ENCODE peak calls at places on chromosomes 3 and 15, in five cellular contexts. C is fibroblast of lung; E is upper lobe of right lung; L is CD4-positive, alpha-beta T cell; O is HL-60. P is an unnamed sample.

GRCh38 chr15:101086394-101087171 is 165.3 kb downstream of the CHSY1 start:
- DNase-seq in E (no peak), C (no peak), O (peak; percentile 28), L (no peak), P (no peak)

GRCh38 chr3:53753518-53754183 is 92.6 kb downstream of the CHDH start:
- DNase-seq in C (no peak), O (no peak), L (no peak), E (no peak), P (no peak)

GRCh38 chr15:26561130-26561529 is 211.7 kb downstream of the GABRB3 start:
- DNase-seq in C (no peak), O (no peak), L (no peak), E (no peak), P (no peak)

GRCh38 chr3:168117853-168118313 is 22.2 kb upstream of the GOLIM4 start:
- DNase-seq in O (no peak), L (no peak), C (peak; percentile 41), E (no peak), P (no peak)

GRCh38 chr15:68553994-68554715 is 24.6 kb upstream of the CORO2B start:
- DNase-seq in C (peak; percentile 39), O (no peak), L (peak; percentile 18), E (no peak), P (peak; percentile 85)

GRCh38 chr3:72245183-72245811 is 460.3 kb upstream of the PROK2 start:
- DNase-seq in C (no peak), L (no peak), E (no peak), O (no peak), P (no peak)

GRCh38 chr15:99983171-99983891 is 250.1 kb upstream of the LYSMD4 start:
- DNase-seq in O (no peak), L (no peak), E (no peak), C (peak; percentile 35), P (no peak)

GRCh38 chr3:127413318-127413673 is 125.5 kb upstream of the PRR20G start:
- DNase-seq in C (no peak), E (no peak), L (no peak), O (no peak), P (no peak)

GRCh38 chr15:82294061-82294690 is 31.6 kb downstream of the SAXO2 start:
- DNase-seq in C (no peak), L (no peak), E (peak; percentile 23), O (no peak), P (no peak)

GRCh38 chr15:94791008-94791407 is 559.6 kb downstream of the MCTP2 start:
- DNase-seq in O (no peak), L (no peak), C (peak; percentile 41), E (no peak), P (no peak)

GRCh38 chr3:60177726-60178125 is 1073.5 kb downstream of the FHIT start:
- DNase-seq in L (no peak), E (no peak), C (no peak), O (no peak), P (no peak)

GRCh38 chr15:35886765-35887164 is 340.8 kb upstream of the DPH6 start:
- DNase-seq in L (no peak), O (no peak), E (no peak), C (peak; percentile 50), P (no peak)

GRCh38 chr3:129389572-129389937 is 38.9 kb downstream of the EFCAB12 start:
- DNase-seq in C (peak; percentile 16), L (no peak), O (no peak), E (no peak), P (no peak)

GRCh38 chr15:89835190-89835564 is 20.5 kb upstream of the ANPEP start:
- DNase-seq in O (no peak), C (no peak), L (no peak), E (no peak), P (no peak)

GRCh38 chr3:144968951-144969350 is 997.3 kb downstream of the DIPK2A start:
- DNase-seq in C (no peak), O (no peak), E (no peak), L (no peak), P (no peak)

GRCh38 chr3:33592999-33593398 is 125.1 kb downstream of the CLASP2 start:
- DNase-seq in O (no peak), E (no peak), L (no peak), C (no peak), P (no peak)

GRCh38 chr3:4107430-4107829 is 195.7 kb upstream of the SETMAR start:
- DNase-seq in E (no peak), O (no peak), L (no peak), C (no peak), P (no peak)
- TF ChIP-seq CTCF in E (no peak), O (no peak), L (no peak), C (no peak), P (no peak)

GRCh38 chr15:66905954-66906353 is 159.4 kb upstream of the SMAD3 start:
- DNase-seq in O (no peak), L (no peak), E (no peak), C (no peak), P (no peak)
- TF ChIP-seq CTCF in O (peak; percentile 14), L (no peak), E (peak; percentile 13), C (peak; percentile 15), P (peak; percentile 34)

DNA sequence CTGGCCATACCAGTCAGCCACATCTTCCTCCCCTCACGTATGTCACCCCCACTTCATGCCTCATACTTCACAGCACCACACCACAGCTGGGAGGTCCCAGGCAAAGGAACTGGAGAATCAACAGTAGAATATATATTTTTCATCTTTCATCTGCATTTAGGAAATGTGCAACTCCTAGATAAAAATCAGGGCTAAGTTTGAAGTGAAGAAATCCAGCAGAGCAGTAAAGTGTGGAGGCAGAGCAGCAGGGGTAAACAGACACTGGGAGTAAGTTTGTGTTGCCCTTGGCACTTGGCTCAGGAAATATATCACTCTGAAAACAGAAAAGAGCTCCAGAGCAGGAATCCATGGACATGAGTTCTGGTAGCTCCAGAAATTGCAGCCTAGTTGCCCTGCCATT is 2.8 kb upstream of the HERC1 start:
- DNase-seq in L (no peak), C (no peak), O (no peak), E (no peak), P (no peak)
- TF ChIP-seq CTCF in L (no peak), C (no peak), O (no peak), E (no peak), P (no peak)

GRCh38 chr3:52053307-52054304 is 2.8 kb downstream of the DUSP7 start:
- DNase-seq in O (peak; percentile 42), E (peak; percentile 73), C (no peak), L (peak; percentile 30), P (no peak)
- TF ChIP-seq CTCF in O (peak; percentile 6), E (no peak), C (no peak), L (no peak), P (no peak)

GRCh38 chr3:149087208-149087607 is 875 bp upstream of the HLTF start:
- DNase-seq in L (no peak), E (no peak), C (no peak), O (no peak), P (no peak)

GRCh38 chr3:149091983-149092382 is 5.7 kb upstream of the HLTF start:
- DNase-seq in C (no peak), E (no peak), O (no peak), L (no peak), P (no peak)

GRCh38 chr3:149089395-149089794 is 3.1 kb upstream of the HLTF start:
- DNase-seq in O (no peak), E (no peak), C (no peak), L (no peak), P (no peak)

GRCh38 chr3:149086232-149086988 is at the start of gene HLTF:
- DNase-seq in C (peak; percentile 99), E (peak; percentile 95), O (peak; percentile 70), L (peak; percentile 87), P (peak; percentile 87)

GRCh38 chr3:149090907-149091306 is 4.6 kb upstream of the HLTF start:
- DNase-seq in C (no peak), L (no peak), E (no peak), O (no peak), P (no peak)
- TF ChIP-seq CTCF in C (no peak), L (no peak), E (no peak), O (no peak), P (no peak)

GRCh38 chr15:53869806-53870073 is 108.5 kb upstream of the UNC13C start:
- DNase-seq in E (no peak), C (no peak), O (no peak), L (no peak), P (no peak)

GRCh38 chr15:53872410-53872809 is 105.8 kb upstream of the UNC13C start:
- DNase-seq in C (no peak), L (no peak), O (no peak), E (no peak), P (no peak)

DNA sequence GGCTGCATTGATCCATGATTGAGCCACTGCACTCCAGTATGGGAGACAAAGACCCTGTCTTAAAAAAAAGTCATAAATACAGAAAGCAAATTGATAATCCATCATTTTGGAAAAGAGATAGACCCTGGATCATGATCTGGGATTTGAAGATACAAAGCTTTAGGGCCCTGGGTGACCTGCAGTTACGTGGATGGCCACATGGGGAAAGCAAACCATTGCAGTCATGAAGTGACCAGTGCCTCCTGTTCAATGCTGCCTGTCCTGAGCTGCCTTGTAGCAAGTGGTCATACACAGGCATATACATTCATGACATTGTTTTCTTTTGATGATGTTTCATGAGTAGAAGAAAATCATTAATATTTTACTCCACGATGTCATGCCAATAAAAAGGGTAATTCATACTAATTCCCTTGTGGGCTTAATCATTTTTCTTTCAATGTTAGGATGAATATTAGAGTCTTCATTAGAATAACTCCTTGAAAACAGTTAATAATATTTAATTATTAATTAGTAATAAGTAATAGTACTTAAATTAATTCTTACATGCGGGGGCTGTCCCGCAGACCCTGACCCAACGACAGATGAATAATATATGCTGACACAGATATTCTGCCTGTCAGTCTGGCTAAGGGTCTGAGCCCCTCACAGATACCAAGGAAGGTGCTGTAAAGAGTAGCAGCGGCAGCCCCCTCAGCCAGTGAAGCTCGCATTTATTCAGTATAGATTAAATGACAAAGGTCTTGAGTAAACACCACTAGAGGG is 109.0 kb upstream of the UNC13C start:
- DNase-seq in O (no peak), C (no peak), E (no peak), L (no peak), P (no peak)
- TF ChIP-seq CTCF in O (peak; percentile 15), C (peak; percentile 3), E (no peak), L (no peak), P (peak; percentile 14)

P was measured in mesothelial cell of epicardium.